ENCODE peak calls at places on chromosomes 16 and 17, in nine cellular contexts. C, S, W, N, G, Y, K, L and T are unnamed samples.

GRCh38 chr17:46727572-46728348 is 90.7 kb downstream of the WNT3 start:
- DNase-seq in C (no peak), S (no peak), W (peak; percentile 89), N (no peak), G (no peak), Y (no peak), K (no peak), L (no peak), T (peak; percentile 92)

GRCh38 chr17:28572294-28573099 is 1.2 kb upstream of the PIGS start:
- DNase-seq in C (no peak), S (no peak), W (no peak), N (no peak), G (no peak), Y (no peak), K (no peak), L (no peak), T (no peak)

GRCh38 chr16:15701975-15702970 is 52.2 kb downstream of the NDE1 start:
- DNase-seq in C (no peak), S (no peak), W (peak; percentile 50), N (no peak), G (no peak), Y (no peak), K (no peak), L (no peak), T (peak; percentile 21)

GRCh38 chr16:3716831-3717234 is 491 bp downstream of the TRAP1 start:
- DNase-seq in C (no peak), S (no peak), W (no peak), N (peak; percentile 50), G (peak; percentile 12), Y (no peak), K (peak; percentile 18), L (no peak), T (peak; percentile 38)

GRCh38 chr16:84124529-84125073 is 7.9 kb upstream of the MBTPS1 start:
- DNase-seq in C (no peak), S (no peak), W (no peak), N (no peak), G (no peak), Y (no peak), K (no peak), L (no peak), T (no peak)

GRCh38 chr17:73646409-73647305 is 2.4 kb upstream of the SDK2 start:
- DNase-seq in C (no peak), S (no peak), W (no peak), N (peak; percentile 29), G (no peak), Y (no peak), K (peak; percentile 33), L (no peak), T (no peak)

GRCh38 chr17:45440161-45440859 is 7.6 kb upstream of the ARHGAP27 start:
- DNase-seq in C (no peak), S (no peak), W (no peak), N (no peak), G (no peak), Y (no peak), K (no peak), L (no peak), T (no peak)

GRCh38 chr17:48545539-48545938 is 630 bp upstream of the HOXB2 start:
- DNase-seq in C (no peak), S (no peak), W (no peak), N (no peak), G (no peak), Y (no peak), K (no peak), L (no peak), T (no peak)

GRCh38 chr17:50047488-50048126 is 8.3 kb upstream of the ITGA3 start:
- DNase-seq in C (no peak), S (no peak), W (peak; percentile 66), N (no peak), G (no peak), Y (no peak), K (no peak), L (no peak), T (peak; percentile 93)

GRCh38 chr16:83967091-83967490 is 953 bp upstream of the NECAB2 start:
- DNase-seq in C (no peak), S (no peak), W (no peak), N (no peak), G (no peak), Y (no peak), K (no peak), L (no peak), T (no peak)

GRCh38 chr16:83953796-83954576 is 946 bp downstream of the OSGIN1 start:
- DNase-seq in C (no peak), S (no peak), W (peak; percentile 30), N (no peak), G (no peak), Y (no peak), K (no peak), L (no peak), T (peak; percentile 36)

GRCh38 chr16:20676268-20676828 is 21.1 kb downstream of the ACSM1 start:
- DNase-seq in C (no peak), S (no peak), W (no peak), N (no peak), G (no peak), Y (no peak), K (no peak), L (no peak), T (no peak)

GRCh38 chr17:79955167-79955549 is 80.5 kb downstream of the TBC1D16 start:
- DNase-seq in C (no peak), S (no peak), W (no peak), N (no peak), G (no peak), Y (no peak), K (no peak), L (no peak), T (no peak)